ENCODE peak calls at places on chromosomes 7 and 10, in eight cellular contexts. M is GM12878, K is body of pancreas, A is PC-9, R is fibroblast of pulmonary artery, H is H1, P is HL-60, G is A549. X is an unnamed sample.

GRCh38 chr10:75400769-75401568 is 595 bp downstream of the ZNF503 start:
- DNase-seq in M (no peak), K (peak), A (peak), R (peak), H (peak), P (no peak), G (peak), X (no peak)

GRCh38 chr10:110311357-110311949 is 6.7 kb upstream of the SMNDC1 start:
- DNase-seq in M (peak), K (peak), A (peak), R (peak), H (no peak), P (no peak), G (peak), X (peak)

GRCh38 chr7:79176859-79177477 is 276.5 kb downstream of the MAGI2 start:
- DNase-seq in M (no peak), K (no peak), A (no peak), R (peak), H (no peak), P (no peak), G (peak), X (no peak)

GRCh38 chr7:24704311-24704710 is 53.0 kb downstream of the GSDME start:
- DNase-seq in M (no peak), K (no peak), A (no peak), R (no peak), H (no peak), P (no peak), G (no peak), X (no peak)

GRCh38 chr10:99983280-99983988 is 26.3 kb downstream of the DNMBP start:
- DNase-seq in M (peak), K (no peak), A (no peak), R (peak), H (no peak), P (no peak), G (no peak), X (no peak)

GRCh38 chr10:100519321-100520051 is at the start of gene SEC31B:
- DNase-seq in M (no peak), K (peak), A (no peak), R (no peak), H (peak), P (no peak), G (no peak), X (peak)

GRCh38 chr10:47206449-47207279 is 93.3 kb upstream of the GDF10 start:
- DNase-seq in M (no peak), K (no peak), A (no peak), R (no peak), H (no peak), P (no peak), G (no peak), X (no peak)

GRCh38 chr7:151687523-151688235 is 168.0 kb upstream of the RHEB start:
- DNase-seq in M (no peak), K (peak), A (peak), R (peak), H (no peak), P (no peak), G (peak), X (no peak)

GRCh38 chr7:14380881-14381280 is 391.4 kb upstream of the ETV1 start:
- DNase-seq in M (no peak), K (no peak), A (no peak), R (no peak), H (no peak), P (no peak), G (no peak), X (no peak)

GRCh38 chr7:4237296-4238235 is 444.5 kb upstream of the FOXK1 start:
- DNase-seq in M (no peak), K (no peak), A (no peak), R (no peak), H (no peak), P (no peak), G (no peak), X (no peak)

GRCh38 chr10:95341716-95342130 is 50.9 kb upstream of the PDLIM1 start:
- DNase-seq in M (no peak), K (no peak), A (no peak), R (peak), H (no peak), P (no peak), G (no peak), X (no peak)

GRCh38 chr7:42691030-42691639 is 220.7 kb downstream of the C7orf25 start:
- DNase-seq in M (no peak), K (peak), A (no peak), R (peak), H (peak), P (no peak), G (peak), X (no peak)

GRCh38 chr7:72446566-72447462 is 34.7 kb upstream of the CALN1 start:
- DNase-seq in M (no peak), K (no peak), A (no peak), R (no peak), H (no peak), P (no peak), G (no peak), X (no peak)

GRCh38 chr10:3229815-3230214 is 57.2 kb upstream of the PITRM1 start:
- DNase-seq in M (no peak), K (no peak), A (no peak), R (no peak), H (no peak), P (no peak), G (no peak), X (no peak)

GRCh38 chr7:134891262-134892001 is 94.9 kb upstream of the AGBL3 start:
- DNase-seq in M (no peak), K (peak), A (peak), R (peak), H (peak), P (no peak), G (peak), X (no peak)

GRCh38 chr10:26524161-26524831 is 86.2 kb downstream of the APBB1IP start:
- DNase-seq in M (no peak), K (no peak), A (peak), R (peak), H (no peak), P (no peak), G (no peak), X (no peak)

GRCh38 chr10:132387723-132388210 is 9.2 kb upstream of the PWWP2B start:
- DNase-seq in M (no peak), K (peak), A (no peak), R (peak), H (peak), P (no peak), G (peak), X (peak)

GRCh38 chr10:83991986-83992753 is 147.1 kb upstream of the GHITM start:
- DNase-seq in M (peak), K (peak), A (no peak), R (peak), H (peak), P (peak), G (no peak), X (no peak)

GRCh38 chr10:69567920-69568319 is 5.3 kb downstream of the NEUROG3 start:
- DNase-seq in M (no peak), K (peak), A (peak), R (peak), H (peak), P (no peak), G (peak), X (no peak)

GRCh38 chr7:2629740-2630681 is 1.8 kb upstream of the TTYH3 start:
- DNase-seq in M (no peak), K (peak), A (no peak), R (peak), H (no peak), P (no peak), G (no peak), X (no peak)

GRCh38 chr10:43078175-43078985 is 1.5 kb downstream of the RET start:
- DNase-seq in M (no peak), K (no peak), A (no peak), R (no peak), H (no peak), P (no peak), G (no peak), X (no peak)

GRCh38 chr10:43077421-43078171 is 727 bp downstream of the RET start:
- DNase-seq in M (no peak), K (no peak), A (no peak), R (no peak), H (peak), P (no peak), G (no peak), X (no peak)

GRCh38 chr10:43076876-43077420 is at the start of gene RET:
- DNase-seq in M (no peak), K (peak), A (no peak), R (no peak), H (peak), P (peak), G (peak), X (peak)

GRCh38 chr10:43079823-43080222 is 3.0 kb downstream of the RET start:
- DNase-seq in M (no peak), K (no peak), A (no peak), R (no peak), H (no peak), P (no peak), G (no peak), X (no peak)

DNA sequence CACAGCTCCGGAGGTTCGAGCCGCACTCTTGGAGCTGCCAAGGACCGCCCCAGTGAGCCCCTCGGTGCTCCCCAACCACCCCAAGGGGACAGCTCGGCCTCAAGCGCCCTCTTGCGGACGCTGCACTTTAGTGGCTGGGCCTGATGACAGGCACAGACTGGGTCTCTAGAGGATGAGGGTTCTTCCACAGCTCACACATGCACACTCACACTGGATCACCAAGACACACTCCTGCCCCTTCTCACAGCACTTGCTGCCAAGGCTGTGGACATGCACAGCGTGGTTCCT is 2.1 kb downstream of the RET start:
- DNase-seq in M (no peak), K (no peak), A (no peak), R (peak), H (peak), P (no peak), G (peak), X (no peak)
- TF ChIP-seq CTCF in M (peak), K (no peak), A (peak), R (peak), H (peak), P (no peak), G (peak), X (no peak)

DNA sequence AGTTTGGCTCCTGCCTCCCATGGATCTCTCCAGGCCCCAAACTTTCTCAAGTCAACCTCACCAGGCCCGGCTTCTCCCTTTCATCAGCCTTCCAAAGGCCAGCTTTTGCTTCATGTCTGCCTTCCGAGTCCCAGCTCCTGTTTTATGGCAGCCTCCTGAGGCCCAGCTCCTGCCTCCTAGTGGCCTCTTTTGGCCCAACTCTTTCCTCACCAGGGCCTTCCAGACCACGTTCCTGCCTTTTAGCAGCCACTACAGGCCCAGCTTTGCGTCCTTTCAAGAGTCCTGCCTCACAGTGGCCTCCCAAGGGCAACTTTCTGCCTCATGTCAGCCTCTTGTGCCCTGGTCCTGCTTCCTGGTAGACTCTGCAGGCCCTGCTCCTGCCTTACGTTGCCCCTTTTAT is 15.3 kb upstream of the TMEM248 start:
- DNase-seq in M (no peak), K (no peak), A (no peak), R (no peak), H (peak), P (no peak), G (no peak), X (no peak)
- TF ChIP-seq CTCF in M (peak), K (no peak), A (no peak), R (peak), H (peak), P (no peak), G (no peak), X (no peak)

GRCh38 chr7:39461263-39461662 is 104.9 kb upstream of the YAE1 start:
- DNase-seq in M (no peak), K (no peak), A (no peak), R (no peak), H (no peak), P (no peak), G (no peak), X (no peak)

GRCh38 chr7:39463252-39463651 is 103.0 kb upstream of the YAE1 start:
- DNase-seq in M (no peak), K (no peak), A (no peak), R (no peak), H (no peak), P (no peak), G (no peak), X (no peak)

GRCh38 chr7:39464350-39465054 is 101.7 kb upstream of the YAE1 start:
- DNase-seq in M (no peak), K (no peak), A (no peak), R (no peak), H (no peak), P (no peak), G (no peak), X (no peak)

GRCh38 chr7:39468841-39469240 is 97.4 kb upstream of the YAE1 start:
- DNase-seq in M (no peak), K (no peak), A (no peak), R (no peak), H (no peak), P (no peak), G (no peak), X (no peak)

DNA sequence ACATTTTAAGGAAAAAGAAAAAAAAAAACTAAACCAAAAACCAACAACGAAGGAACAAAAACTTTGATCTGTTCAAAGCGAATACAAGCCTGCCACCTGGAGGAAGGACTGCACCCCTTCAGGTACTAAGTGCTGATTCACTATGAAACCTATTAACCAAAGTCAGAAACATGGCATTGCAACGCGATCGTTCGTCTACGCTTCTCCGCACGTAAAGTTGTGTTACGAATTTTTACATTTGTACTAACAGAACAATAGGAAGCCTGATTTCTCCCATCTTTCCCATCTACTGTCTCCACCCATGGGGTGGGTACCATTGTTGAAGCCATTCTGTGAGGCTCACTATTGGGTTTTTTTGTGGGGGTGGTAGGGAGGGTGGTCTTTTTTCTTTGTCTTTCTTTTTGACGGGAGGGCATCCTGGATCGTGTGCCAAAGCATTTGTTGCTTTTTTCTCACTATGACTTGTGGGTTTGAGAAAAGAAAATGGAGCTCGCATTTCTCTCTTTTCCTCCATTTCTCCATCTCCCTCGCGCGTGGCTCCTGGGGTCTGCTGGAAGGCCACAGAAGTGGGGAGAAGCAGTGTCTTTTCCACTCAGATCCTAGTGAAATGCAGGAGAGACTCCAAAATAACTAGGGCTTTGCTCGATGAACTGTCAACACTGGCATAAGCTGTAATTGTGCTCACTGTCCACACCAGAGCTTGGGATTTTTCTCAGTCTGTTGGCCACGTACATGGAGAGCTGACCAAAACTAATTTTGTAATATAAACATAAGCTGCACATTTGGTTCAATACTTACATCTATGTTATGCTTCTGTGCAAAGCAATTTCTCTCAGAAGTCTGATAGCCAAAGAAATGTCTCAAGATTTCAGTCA is 100.9 kb upstream of the YAE1 start:
- DNase-seq in M (peak), K (peak), A (peak), R (peak), H (peak), P (no peak), G (peak), X (no peak)
- TF ChIP-seq CTCF in M (peak), K (peak), A (peak), R (peak), H (peak), P (peak), G (peak), X (peak)

GRCh38 chr10:30510184-30510931 is 76.4 kb downstream of the MAP3K8 start:
- DNase-seq in M (no peak), K (peak), A (peak), R (peak), H (no peak), P (no peak), G (peak), X (no peak)
- TF ChIP-seq CTCF in M (no peak), K (no peak), A (no peak), R (peak), H (no peak), P (no peak), G (no peak), X (no peak)

GRCh38 chr10:124093076-124093773 is at the start of gene CHST15:
- DNase-seq in M (no peak), K (peak), A (peak), R (peak), H (peak), P (no peak), G (peak), X (peak)
- TF ChIP-seq CTCF in M (no peak), K (no peak), A (no peak), R (no peak), H (no peak), P (no peak), G (no peak), X (no peak)

DNA sequence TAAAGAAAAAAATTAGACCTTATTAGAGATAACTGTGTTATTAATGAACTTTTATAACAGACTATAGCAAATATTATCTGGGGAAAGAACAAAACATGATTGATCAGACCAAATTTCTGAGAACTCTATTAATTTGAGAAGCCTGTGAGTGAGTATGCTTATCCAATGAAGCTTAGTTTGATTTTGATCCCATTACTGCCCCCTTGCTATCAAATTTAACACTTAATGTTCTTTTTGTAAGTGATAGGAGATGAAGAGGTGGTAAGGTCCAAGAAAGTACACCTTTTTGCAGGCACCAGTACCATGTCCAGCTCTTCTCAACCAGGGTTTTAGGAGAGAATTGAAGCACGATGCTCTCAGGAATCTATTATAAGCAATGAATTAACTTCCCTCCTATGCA is 49.9 kb downstream of the ZNF365 start:
- DNase-seq in M (no peak), K (no peak), A (no peak), R (no peak), H (no peak), P (no peak), G (no peak), X (no peak)
- TF ChIP-seq CTCF in M (no peak), K (no peak), A (no peak), R (no peak), H (no peak), P (no peak), G (no peak), X (peak)

DNA sequence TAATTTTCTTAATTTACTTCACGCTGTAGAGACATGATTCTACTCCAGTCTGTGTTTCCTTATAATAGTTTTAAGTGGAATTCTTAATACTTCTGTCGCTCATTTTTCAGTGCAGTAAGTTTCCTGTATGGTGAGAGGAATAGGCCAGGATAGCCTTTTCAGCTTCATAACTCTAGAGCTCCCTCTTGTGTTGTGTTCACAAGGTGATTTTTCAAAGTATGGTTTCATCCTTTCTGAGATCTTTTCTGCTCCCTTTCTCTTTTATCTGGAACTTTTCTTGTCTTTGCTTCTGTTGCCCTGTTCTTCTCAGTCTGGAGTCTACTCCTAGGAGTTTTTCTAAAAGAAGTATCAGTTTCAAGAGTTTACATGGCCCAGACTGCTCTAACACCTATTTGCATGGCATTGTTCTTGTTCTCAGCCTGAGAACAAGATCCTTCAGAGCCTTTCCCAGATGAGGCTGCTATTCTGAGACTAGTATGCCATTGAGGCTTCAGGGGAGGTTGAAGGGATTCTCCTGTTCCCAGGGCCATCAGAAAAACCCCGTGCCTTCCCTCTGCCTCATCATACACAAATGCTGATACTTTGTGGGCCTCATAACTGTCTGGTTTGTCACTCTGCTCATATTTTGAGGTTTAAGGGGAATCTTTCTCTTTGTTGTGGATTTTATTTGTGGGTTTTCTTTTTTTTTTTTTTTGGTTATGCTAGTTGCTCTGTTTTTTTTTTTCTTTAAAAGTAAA is 21.8 kb downstream of the NET1 start:
- DNase-seq in M (no peak), K (no peak), A (no peak), R (peak), H (no peak), P (no peak), G (peak), X (no peak)
- TF ChIP-seq CTCF in M (peak), K (peak), A (peak), R (peak), H (no peak), P (peak), G (peak), X (peak)